ENCODE peak calls at places on chromosomes 11 and 22, in ten cellular contexts. One of them, this sample, is unnamed.

GRCh38 chr11:111123463-111124398 is 121.8 kb upstream of the POU2AF2 start:
- DNase-seq in posterior vena cava: no peak
- DNase-seq in RCC 7860: no peak
- DNase-seq in SK-MEL-5: no peak
- DNase-seq in hepatic stellate cell: no peak
- DNase-seq in CD8-positive, alpha-beta memory T cell: no peak
- DNase-seq in ELR: no peak
- DNase-seq in RPMI7951: no peak
- DNase-seq in AG10803: no peak
- DNase-seq in left colon: no peak
- DNase-seq in this sample: no peak

GRCh38 chr22:41523464-41524221 is 20.6 kb downstream of the POLR3H start:
- DNase-seq in posterior vena cava: no peak
- DNase-seq in RCC 7860: no peak
- DNase-seq in SK-MEL-5: peak
- DNase-seq in hepatic stellate cell: peak
- DNase-seq in CD8-positive, alpha-beta memory T cell: no peak
- DNase-seq in ELR: peak
- DNase-seq in RPMI7951: no peak
- DNase-seq in AG10803: peak
- DNase-seq in left colon: no peak
- DNase-seq in this sample: no peak

GRCh38 chr11:27717801-27718229 is 17.6 kb upstream of the BDNF start:
- DNase-seq in posterior vena cava: no peak
- DNase-seq in RCC 7860: no peak
- DNase-seq in SK-MEL-5: no peak
- DNase-seq in hepatic stellate cell: no peak
- DNase-seq in CD8-positive, alpha-beta memory T cell: no peak
- DNase-seq in ELR: peak
- DNase-seq in RPMI7951: peak
- DNase-seq in AG10803: no peak
- DNase-seq in left colon: no peak
- DNase-seq in this sample: no peak

GRCh38 chr22:29883045-29883830 is at the start of gene MTMR3:
- DNase-seq in posterior vena cava: peak
- DNase-seq in RCC 7860: peak
- DNase-seq in SK-MEL-5: peak
- DNase-seq in hepatic stellate cell: peak
- DNase-seq in CD8-positive, alpha-beta memory T cell: peak
- DNase-seq in ELR: peak
- DNase-seq in RPMI7951: peak
- DNase-seq in AG10803: peak
- DNase-seq in left colon: peak
- DNase-seq in this sample: peak

GRCh38 chr11:19633276-19633675 is 79.4 kb upstream of the NAV2 start:
- DNase-seq in posterior vena cava: peak
- DNase-seq in RCC 7860: no peak
- DNase-seq in SK-MEL-5: no peak
- DNase-seq in hepatic stellate cell: no peak
- DNase-seq in CD8-positive, alpha-beta memory T cell: no peak
- DNase-seq in ELR: no peak
- DNase-seq in RPMI7951: no peak
- DNase-seq in AG10803: peak
- DNase-seq in left colon: peak
- DNase-seq in this sample: no peak

GRCh38 chr22:47043835-47044721 is 281.6 kb downstream of the TBC1D22A start:
- DNase-seq in posterior vena cava: peak
- DNase-seq in RCC 7860: peak
- DNase-seq in SK-MEL-5: peak
- DNase-seq in hepatic stellate cell: peak
- DNase-seq in CD8-positive, alpha-beta memory T cell: no peak
- DNase-seq in ELR: peak
- DNase-seq in RPMI7951: peak
- DNase-seq in AG10803: peak
- DNase-seq in left colon: peak
- DNase-seq in this sample: no peak

GRCh38 chr11:8023831-8024555 is 36.9 kb downstream of the EIF3F start:
- DNase-seq in posterior vena cava: peak
- DNase-seq in RCC 7860: no peak
- DNase-seq in SK-MEL-5: no peak
- DNase-seq in hepatic stellate cell: no peak
- DNase-seq in CD8-positive, alpha-beta memory T cell: no peak
- DNase-seq in ELR: peak
- DNase-seq in RPMI7951: no peak
- DNase-seq in AG10803: peak
- DNase-seq in left colon: no peak
- DNase-seq in this sample: no peak

GRCh38 chr11:29214833-29215232 is 802.0 kb downstream of the KCNA4 start:
- DNase-seq in posterior vena cava: no peak
- DNase-seq in RCC 7860: no peak
- DNase-seq in SK-MEL-5: no peak
- DNase-seq in hepatic stellate cell: no peak
- DNase-seq in CD8-positive, alpha-beta memory T cell: no peak
- DNase-seq in ELR: peak
- DNase-seq in RPMI7951: no peak
- DNase-seq in AG10803: peak
- DNase-seq in left colon: no peak
- DNase-seq in this sample: no peak

GRCh38 chr11:66159585-66159984 is 89.5 kb downstream of the PACS1 start:
- DNase-seq in posterior vena cava: no peak
- DNase-seq in RCC 7860: no peak
- DNase-seq in SK-MEL-5: no peak
- DNase-seq in hepatic stellate cell: no peak
- DNase-seq in CD8-positive, alpha-beta memory T cell: no peak
- DNase-seq in ELR: no peak
- DNase-seq in RPMI7951: no peak
- DNase-seq in AG10803: peak
- DNase-seq in left colon: no peak
- DNase-seq in this sample: no peak

GRCh38 chr11:85854212-85854556 is 999 bp upstream of the CCDC83 start:
- DNase-seq in posterior vena cava: no peak
- DNase-seq in RCC 7860: no peak
- DNase-seq in SK-MEL-5: no peak
- DNase-seq in hepatic stellate cell: no peak
- DNase-seq in CD8-positive, alpha-beta memory T cell: no peak
- DNase-seq in ELR: no peak
- DNase-seq in RPMI7951: no peak
- DNase-seq in AG10803: no peak
- DNase-seq in left colon: no peak
- DNase-seq in this sample: no peak

GRCh38 chr11:118914178-118914918 is 11.4 kb downstream of the BCL9L start:
- DNase-seq in posterior vena cava: no peak
- DNase-seq in RCC 7860: peak
- DNase-seq in SK-MEL-5: peak
- DNase-seq in hepatic stellate cell: no peak
- DNase-seq in CD8-positive, alpha-beta memory T cell: peak
- DNase-seq in ELR: peak
- DNase-seq in RPMI7951: peak
- DNase-seq in AG10803: no peak
- DNase-seq in left colon: peak
- DNase-seq in this sample: peak

GRCh38 chr11:132623496-132623895 is 908.8 kb downstream of the OPCML start:
- DNase-seq in posterior vena cava: no peak
- DNase-seq in RCC 7860: no peak
- DNase-seq in SK-MEL-5: no peak
- DNase-seq in hepatic stellate cell: no peak
- DNase-seq in CD8-positive, alpha-beta memory T cell: no peak
- DNase-seq in ELR: no peak
- DNase-seq in RPMI7951: peak
- DNase-seq in AG10803: no peak
- DNase-seq in left colon: no peak
- DNase-seq in this sample: no peak

GRCh38 chr11:133064152-133064877 is 468.0 kb downstream of the OPCML start:
- DNase-seq in posterior vena cava: peak
- DNase-seq in RCC 7860: no peak
- DNase-seq in SK-MEL-5: peak
- DNase-seq in hepatic stellate cell: peak
- DNase-seq in CD8-positive, alpha-beta memory T cell: no peak
- DNase-seq in ELR: peak
- DNase-seq in RPMI7951: peak
- DNase-seq in AG10803: peak
- DNase-seq in left colon: peak
- DNase-seq in this sample: no peak

GRCh38 chr11:95337175-95337957 is 106.4 kb upstream of the SESN3 start:
- DNase-seq in posterior vena cava: peak
- DNase-seq in RCC 7860: no peak
- DNase-seq in SK-MEL-5: no peak
- DNase-seq in hepatic stellate cell: peak
- DNase-seq in CD8-positive, alpha-beta memory T cell: peak
- DNase-seq in ELR: no peak
- DNase-seq in RPMI7951: peak
- DNase-seq in AG10803: peak
- DNase-seq in left colon: peak
- DNase-seq in this sample: no peak

GRCh38 chr11:117199061-117199915 is at the start of gene TAGLN:
- DNase-seq in posterior vena cava: peak
- DNase-seq in RCC 7860: no peak
- DNase-seq in SK-MEL-5: no peak
- DNase-seq in hepatic stellate cell: peak
- DNase-seq in CD8-positive, alpha-beta memory T cell: no peak
- DNase-seq in ELR: peak
- DNase-seq in RPMI7951: peak
- DNase-seq in AG10803: peak
- DNase-seq in left colon: peak
- DNase-seq in this sample: no peak

GRCh38 chr11:2196970-2197770 is 25.6 kb upstream of the TH start:
- DNase-seq in posterior vena cava: peak
- DNase-seq in RCC 7860: peak
- DNase-seq in SK-MEL-5: peak
- DNase-seq in hepatic stellate cell: peak
- DNase-seq in CD8-positive, alpha-beta memory T cell: peak
- DNase-seq in ELR: peak
- DNase-seq in RPMI7951: peak
- DNase-seq in AG10803: peak
- DNase-seq in left colon: peak
- DNase-seq in this sample: peak

GRCh38 chr11:92626624-92627023 is 342.8 kb upstream of the MTNR1B start:
- DNase-seq in posterior vena cava: no peak
- DNase-seq in RCC 7860: no peak
- DNase-seq in SK-MEL-5: no peak
- DNase-seq in hepatic stellate cell: no peak
- DNase-seq in CD8-positive, alpha-beta memory T cell: no peak
- DNase-seq in ELR: no peak
- DNase-seq in RPMI7951: no peak
- DNase-seq in AG10803: no peak
- DNase-seq in left colon: no peak
- DNase-seq in this sample: no peak

GRCh38 chr11:91860661-91861060 is 364.0 kb upstream of the FAT3 start:
- DNase-seq in posterior vena cava: no peak
- DNase-seq in RCC 7860: peak
- DNase-seq in SK-MEL-5: no peak
- DNase-seq in hepatic stellate cell: no peak
- DNase-seq in CD8-positive, alpha-beta memory T cell: no peak
- DNase-seq in ELR: no peak
- DNase-seq in RPMI7951: no peak
- DNase-seq in AG10803: no peak
- DNase-seq in left colon: no peak
- DNase-seq in this sample: no peak

GRCh38 chr11:14422052-14422813 is 63.2 kb upstream of the RRAS2 start:
- DNase-seq in posterior vena cava: peak
- DNase-seq in RCC 7860: peak
- DNase-seq in SK-MEL-5: peak
- DNase-seq in hepatic stellate cell: peak
- DNase-seq in CD8-positive, alpha-beta memory T cell: no peak
- DNase-seq in ELR: peak
- DNase-seq in RPMI7951: peak
- DNase-seq in AG10803: peak
- DNase-seq in left colon: peak
- DNase-seq in this sample: no peak

GRCh38 chr11:28342704-28343103 is 234.5 kb downstream of the METTL15 start:
- DNase-seq in posterior vena cava: no peak
- DNase-seq in RCC 7860: no peak
- DNase-seq in SK-MEL-5: no peak
- DNase-seq in hepatic stellate cell: no peak
- DNase-seq in CD8-positive, alpha-beta memory T cell: no peak
- DNase-seq in ELR: peak
- DNase-seq in RPMI7951: peak
- DNase-seq in AG10803: peak
- DNase-seq in left colon: no peak
- DNase-seq in this sample: no peak

GRCh38 chr22:24703101-24703500 is 71.4 kb downstream of the PIWIL3 start:
- DNase-seq in posterior vena cava: no peak
- DNase-seq in RCC 7860: no peak
- DNase-seq in SK-MEL-5: peak
- DNase-seq in hepatic stellate cell: no peak
- DNase-seq in CD8-positive, alpha-beta memory T cell: no peak
- DNase-seq in ELR: peak
- DNase-seq in RPMI7951: peak
- DNase-seq in AG10803: no peak
- DNase-seq in left colon: peak
- DNase-seq in this sample: no peak

GRCh38 chr22:50505776-50506610 is 1.5 kb downstream of the LMF2 start:
- DNase-seq in posterior vena cava: no peak
- DNase-seq in RCC 7860: no peak
- DNase-seq in SK-MEL-5: no peak
- DNase-seq in hepatic stellate cell: no peak
- DNase-seq in CD8-positive, alpha-beta memory T cell: no peak
- DNase-seq in ELR: no peak
- DNase-seq in RPMI7951: no peak
- DNase-seq in AG10803: no peak
- DNase-seq in left colon: no peak
- DNase-seq in this sample: no peak

GRCh38 chr22:19139001-19139356 is 5.5 kb downstream of the ESS2 start:
- DNase-seq in posterior vena cava: no peak
- DNase-seq in RCC 7860: no peak
- DNase-seq in SK-MEL-5: no peak
- DNase-seq in hepatic stellate cell: no peak
- DNase-seq in CD8-positive, alpha-beta memory T cell: no peak
- DNase-seq in ELR: no peak
- DNase-seq in RPMI7951: no peak
- DNase-seq in AG10803: no peak
- DNase-seq in left colon: no peak
- DNase-seq in this sample: no peak

GRCh38 chr11:122101625-122102291 is 14.3 kb downstream of the BLID start:
- DNase-seq in posterior vena cava: peak
- DNase-seq in RCC 7860: no peak
- DNase-seq in SK-MEL-5: peak
- DNase-seq in hepatic stellate cell: peak
- DNase-seq in CD8-positive, alpha-beta memory T cell: no peak
- DNase-seq in ELR: peak
- DNase-seq in RPMI7951: no peak
- DNase-seq in AG10803: peak
- DNase-seq in left colon: peak
- DNase-seq in this sample: no peak

GRCh38 chr22:40040927-40041326 is 46.2 kb downstream of the FAM83F start:
- DNase-seq in posterior vena cava: peak
- DNase-seq in RCC 7860: no peak
- DNase-seq in SK-MEL-5: peak
- DNase-seq in hepatic stellate cell: no peak
- DNase-seq in CD8-positive, alpha-beta memory T cell: no peak
- DNase-seq in ELR: peak
- DNase-seq in RPMI7951: peak
- DNase-seq in AG10803: peak
- DNase-seq in left colon: no peak
- DNase-seq in this sample: no peak

GRCh38 chr11:36222755-36223635 is 66.2 kb downstream of the COMMD9 start:
- DNase-seq in posterior vena cava: no peak
- DNase-seq in RCC 7860: no peak
- DNase-seq in SK-MEL-5: no peak
- DNase-seq in hepatic stellate cell: no peak
- DNase-seq in CD8-positive, alpha-beta memory T cell: no peak
- DNase-seq in ELR: no peak
- DNase-seq in RPMI7951: no peak
- DNase-seq in AG10803: peak
- DNase-seq in left colon: no peak
- DNase-seq in this sample: no peak